ENCODE peak calls at places on chromosomes 4 and X, in nine cellular contexts. One of them, this sample, is unnamed.

GRCh38 chr4:76562851-76563803 is 128.1 kb downstream of the SHROOM3 start:
- DNase-seq in Panc1: no peak
- DNase-seq in body of pancreas: peak; percentile 64
- DNase-seq in astrocyte: peak; percentile 59
- DNase-seq in mammary epithelial cell: peak; percentile 43
- DNase-seq in psoas muscle: no peak
- DNase-seq in DND-41: no peak
- DNase-seq in OCI-LY7: no peak
- DNase-seq in fibroblast of lung: peak; percentile 27
- DNase-seq in this sample: no peak

GRCh38 chr4:174521800-174522182 is 497 bp downstream of the HPGD start:
- DNase-seq in Panc1: no peak
- DNase-seq in body of pancreas: peak; percentile 16
- DNase-seq in astrocyte: no peak
- DNase-seq in mammary epithelial cell: peak; percentile 22
- DNase-seq in psoas muscle: no peak
- DNase-seq in DND-41: no peak
- DNase-seq in OCI-LY7: no peak
- DNase-seq in fibroblast of lung: no peak
- DNase-seq in this sample: peak; percentile 36

GRCh38 chr4:4663028-4663427 is 121.2 kb upstream of the STX18 start:
- DNase-seq in Panc1: no peak
- DNase-seq in body of pancreas: no peak
- DNase-seq in astrocyte: peak; percentile 87
- DNase-seq in mammary epithelial cell: no peak
- DNase-seq in psoas muscle: no peak
- DNase-seq in DND-41: no peak
- DNase-seq in OCI-LY7: no peak
- DNase-seq in fibroblast of lung: peak; percentile 33
- DNase-seq in this sample: no peak

GRCh38 chr4:17635056-17635455 is 20.6 kb downstream of the MED28 start:
- DNase-seq in Panc1: no peak
- DNase-seq in body of pancreas: no peak
- DNase-seq in astrocyte: no peak
- DNase-seq in mammary epithelial cell: no peak
- DNase-seq in psoas muscle: no peak
- DNase-seq in DND-41: no peak
- DNase-seq in OCI-LY7: no peak
- DNase-seq in fibroblast of lung: no peak
- DNase-seq in this sample: no peak

GRCh38 chr4:140603286-140603685 is 34.5 kb upstream of the UCP1 start:
- DNase-seq in Panc1: no peak
- DNase-seq in body of pancreas: no peak
- DNase-seq in astrocyte: no peak
- DNase-seq in mammary epithelial cell: no peak
- DNase-seq in psoas muscle: no peak
- DNase-seq in DND-41: no peak
- DNase-seq in OCI-LY7: no peak
- DNase-seq in fibroblast of lung: no peak
- DNase-seq in this sample: no peak

GRCh38 chrX:9728271-9728670 is 37.4 kb downstream of the GPR143 start:
- DNase-seq in Panc1: no peak
- DNase-seq in body of pancreas: no peak
- DNase-seq in astrocyte: no peak
- DNase-seq in mammary epithelial cell: no peak
- DNase-seq in psoas muscle: no peak
- DNase-seq in DND-41: no peak
- DNase-seq in OCI-LY7: peak; percentile 11
- DNase-seq in fibroblast of lung: no peak
- DNase-seq in this sample: no peak

GRCh38 chrX:153245288-153245731 is 66.2 kb downstream of the MAGEA1 start:
- DNase-seq in Panc1: no peak
- DNase-seq in body of pancreas: no peak
- DNase-seq in astrocyte: no peak
- DNase-seq in mammary epithelial cell: no peak
- DNase-seq in psoas muscle: no peak
- DNase-seq in DND-41: no peak
- DNase-seq in OCI-LY7: peak; percentile 60
- DNase-seq in fibroblast of lung: peak; percentile 22
- DNase-seq in this sample: no peak

GRCh38 chr4:25939330-25939729 is 25.3 kb downstream of the SMIM20 start:
- DNase-seq in Panc1: no peak
- DNase-seq in body of pancreas: no peak
- DNase-seq in astrocyte: no peak
- DNase-seq in mammary epithelial cell: no peak
- DNase-seq in psoas muscle: no peak
- DNase-seq in DND-41: no peak
- DNase-seq in OCI-LY7: no peak
- DNase-seq in fibroblast of lung: no peak
- DNase-seq in this sample: no peak

GRCh38 chrX:139204576-139204902 is 326.0 kb upstream of the F9 start:
- DNase-seq in Panc1: no peak
- DNase-seq in body of pancreas: no peak
- DNase-seq in astrocyte: no peak
- DNase-seq in mammary epithelial cell: no peak
- DNase-seq in psoas muscle: no peak
- DNase-seq in DND-41: no peak
- DNase-seq in OCI-LY7: no peak
- DNase-seq in fibroblast of lung: no peak
- DNase-seq in this sample: no peak

GRCh38 chrX:15107367-15107988 is 162.4 kb downstream of the ASB9 start:
- DNase-seq in Panc1: no peak
- DNase-seq in body of pancreas: no peak
- DNase-seq in astrocyte: no peak
- DNase-seq in mammary epithelial cell: no peak
- DNase-seq in psoas muscle: no peak
- DNase-seq in DND-41: no peak
- DNase-seq in OCI-LY7: no peak
- DNase-seq in fibroblast of lung: no peak
- DNase-seq in this sample: no peak

GRCh38 chr4:146957252-146957651 is 11.6 kb upstream of the TTC29 start:
- DNase-seq in Panc1: no peak
- DNase-seq in body of pancreas: no peak
- DNase-seq in astrocyte: peak; percentile 93
- DNase-seq in mammary epithelial cell: peak; percentile 77
- DNase-seq in psoas muscle: no peak
- DNase-seq in DND-41: no peak
- DNase-seq in OCI-LY7: no peak
- DNase-seq in fibroblast of lung: no peak
- DNase-seq in this sample: no peak

GRCh38 chr4:74896595-74896994 is 36.3 kb upstream of the PARM1 start:
- DNase-seq in Panc1: no peak
- DNase-seq in body of pancreas: no peak
- DNase-seq in astrocyte: no peak
- DNase-seq in mammary epithelial cell: no peak
- DNase-seq in psoas muscle: no peak
- DNase-seq in DND-41: no peak
- DNase-seq in OCI-LY7: no peak
- DNase-seq in fibroblast of lung: no peak
- DNase-seq in this sample: no peak

DNA sequence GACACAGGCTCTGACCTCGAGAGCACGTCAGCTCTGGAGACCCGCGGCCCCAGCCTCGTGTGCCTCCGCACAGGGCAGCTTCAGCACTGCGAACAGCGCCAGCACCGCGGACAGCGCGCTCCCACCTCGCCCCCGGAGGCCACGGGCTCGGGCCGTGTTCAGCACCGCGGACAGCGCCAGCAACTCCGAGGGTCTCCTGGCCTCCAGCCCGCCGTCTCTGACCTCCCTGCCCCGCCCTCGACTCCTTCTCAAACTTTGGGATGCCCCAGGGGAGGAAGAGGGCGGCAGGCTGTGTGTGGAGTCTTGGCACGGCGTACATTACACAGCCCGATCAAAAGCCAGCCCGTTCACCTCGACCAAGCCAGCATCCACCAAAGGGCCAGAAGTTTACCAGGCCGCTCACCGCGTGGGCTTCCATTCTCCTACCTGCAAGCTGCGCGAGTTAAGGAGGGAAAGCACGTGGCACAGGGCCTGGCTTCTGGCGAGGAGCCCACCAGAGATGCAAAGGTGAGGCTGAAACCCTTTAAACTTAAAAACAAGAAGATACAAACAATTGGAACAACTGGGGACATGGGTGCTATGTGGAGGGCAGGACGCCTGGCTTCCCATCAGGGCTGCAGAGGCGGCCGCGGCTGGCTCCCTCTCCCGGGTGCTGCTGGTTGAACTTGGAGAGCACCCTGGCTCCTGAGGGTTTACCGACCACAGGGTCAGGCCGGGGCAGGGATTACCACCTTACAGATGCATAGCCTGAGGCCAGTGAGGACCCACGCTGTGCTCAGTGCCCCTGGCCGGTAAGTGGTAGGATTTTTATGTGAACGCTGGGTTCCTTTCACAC is 4.5 kb upstream of the NKX1-1 start:
- DNase-seq in Panc1: no peak
- DNase-seq in body of pancreas: no peak
- DNase-seq in astrocyte: peak; percentile 10
- DNase-seq in mammary epithelial cell: peak; percentile 29
- DNase-seq in psoas muscle: peak; percentile 43
- DNase-seq in DND-41: peak; percentile 87
- DNase-seq in OCI-LY7: peak; percentile 38
- DNase-seq in fibroblast of lung: peak; percentile 35
- DNase-seq in this sample: peak; percentile 22
- H3K9me3 ChIP-seq in Panc1: no peaks in the 10 kb centered on the region
- H3K9me3 ChIP-seq in body of pancreas: no peaks in the 10 kb centered on the region
- H3K9me3 ChIP-seq in astrocyte: no peaks in the 10 kb centered on the region
- H3K9me3 ChIP-seq in mammary epithelial cell: no peaks in the 10 kb centered on the region
- H3K9me3 ChIP-seq in psoas muscle: no peaks in the 10 kb centered on the region
- H3K9me3 ChIP-seq in DND-41: no peaks in the 10 kb centered on the region
- H3K9me3 ChIP-seq in OCI-LY7: no peaks in the 10 kb centered on the region
- H3K9me3 ChIP-seq in fibroblast of lung: no peaks in the 10 kb centered on the region
- H3K9me3 ChIP-seq in this sample: no peaks in the 10 kb centered on the region

DNA sequence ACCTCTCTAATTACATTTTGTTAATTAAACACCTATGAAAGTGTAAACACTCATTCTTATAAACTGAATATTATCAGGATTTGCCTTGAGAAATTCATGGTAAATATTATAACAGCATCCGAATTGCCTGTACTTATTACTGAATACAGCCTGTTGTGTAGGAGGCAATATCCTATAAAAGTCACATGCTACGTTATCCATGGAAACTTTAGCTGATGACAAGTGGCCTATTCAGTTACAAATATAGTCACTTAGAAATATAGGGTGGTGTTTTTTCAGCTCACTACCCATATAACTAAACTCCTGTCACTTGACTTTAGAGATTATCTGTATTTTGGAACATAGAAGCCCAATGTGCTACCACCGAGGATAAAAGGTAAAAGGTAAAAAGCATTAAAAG is 493.4 kb downstream of the INPP4B start:
- DNase-seq in Panc1: no peak
- DNase-seq in body of pancreas: no peak
- DNase-seq in astrocyte: no peak
- DNase-seq in mammary epithelial cell: no peak
- DNase-seq in psoas muscle: no peak
- DNase-seq in DND-41: no peak
- DNase-seq in OCI-LY7: no peak
- DNase-seq in fibroblast of lung: no peak
- DNase-seq in this sample: no peak
- H3K4me3 ChIP-seq in Panc1: no peak overlapping the region
- H3K4me3 ChIP-seq in body of pancreas: no peak overlapping the region
- H3K4me3 ChIP-seq in astrocyte: no peak overlapping the region
- H3K4me3 ChIP-seq in mammary epithelial cell: no peak overlapping the region
- H3K4me3 ChIP-seq in psoas muscle: peak overlapping the region; percentile 37
- H3K4me3 ChIP-seq in DND-41: no peak overlapping the region
- H3K4me3 ChIP-seq in OCI-LY7: no peak overlapping the region
- H3K4me3 ChIP-seq in fibroblast of lung: no peak overlapping the region
- H3K4me3 ChIP-seq in this sample: no peak overlapping the region

DNA sequence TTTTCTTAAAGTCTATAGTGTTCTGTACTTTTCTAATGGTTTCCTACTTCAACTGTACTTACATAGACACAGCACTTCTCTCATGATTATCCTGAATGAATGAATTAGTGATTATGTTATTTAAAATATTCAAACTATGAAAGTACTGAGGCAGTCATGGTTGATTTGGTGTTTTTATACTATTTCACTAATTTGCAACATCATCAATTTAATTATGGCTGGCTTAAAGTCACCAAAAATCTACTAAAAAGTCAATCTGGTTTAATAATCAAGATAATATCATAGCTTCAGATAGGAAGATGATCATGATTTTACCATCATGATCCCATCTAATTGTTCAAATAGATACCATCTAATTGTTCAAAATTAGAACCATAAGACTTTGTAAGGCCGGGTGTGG is 16.8 kb upstream of the TMEM131L start:
- DNase-seq in Panc1: no peak
- DNase-seq in body of pancreas: no peak
- DNase-seq in astrocyte: no peak
- DNase-seq in mammary epithelial cell: no peak
- DNase-seq in psoas muscle: no peak
- DNase-seq in DND-41: no peak
- DNase-seq in OCI-LY7: no peak
- DNase-seq in fibroblast of lung: no peak
- DNase-seq in this sample: no peak
- H3K27ac ChIP-seq in Panc1: no peak overlapping the region
- H3K27ac ChIP-seq in body of pancreas: no peak overlapping the region
- H3K27ac ChIP-seq in astrocyte: no peak overlapping the region
- H3K27ac ChIP-seq in mammary epithelial cell: no peak overlapping the region
- H3K27ac ChIP-seq in psoas muscle: no peak overlapping the region
- H3K27ac ChIP-seq in DND-41: peak overlapping the region; percentile 89
- H3K27ac ChIP-seq in OCI-LY7: no peak overlapping the region
- H3K27ac ChIP-seq in fibroblast of lung: no peak overlapping the region
- H3K27ac ChIP-seq in this sample: peak overlapping the region; percentile 66

GRCh38 chr4:22478426-22478825 is 37.4 kb downstream of the ADGRA3 start:
- DNase-seq in Panc1: no peak
- DNase-seq in body of pancreas: no peak
- DNase-seq in astrocyte: no peak
- DNase-seq in mammary epithelial cell: no peak
- DNase-seq in psoas muscle: no peak
- DNase-seq in DND-41: no peak
- DNase-seq in OCI-LY7: no peak
- DNase-seq in fibroblast of lung: no peak
- DNase-seq in this sample: no peak
- H3K9me3 ChIP-seq in Panc1: no peaks in the 10 kb centered on the region
- H3K9me3 ChIP-seq in body of pancreas: no peaks in the 10 kb centered on the region
- H3K9me3 ChIP-seq in astrocyte: no peaks in the 10 kb centered on the region
- H3K9me3 ChIP-seq in mammary epithelial cell: no peaks in the 10 kb centered on the region
- H3K9me3 ChIP-seq in psoas muscle: no peaks in the 10 kb centered on the region
- H3K9me3 ChIP-seq in DND-41: no peaks in the 10 kb centered on the region
- H3K9me3 ChIP-seq in OCI-LY7: no peaks in the 10 kb centered on the region
- H3K9me3 ChIP-seq in fibroblast of lung: no peaks in the 10 kb centered on the region
- H3K9me3 ChIP-seq in this sample: no peaks in the 10 kb centered on the region

This sample was measured in naive thymus-derived CD4-positive, alpha-beta T cell.